ENCODE peak calls at places on chromosomes 3 and 15, in five cellular contexts. One of them, this sample, is unnamed.

GRCh38 chr3:49255112-49255511 is 21.9 kb downstream of the C3orf62 start:
- DNase-seq in nephron progenitor cell: no peak
- DNase-seq in Ammon's horn: no peak
- DNase-seq in activated gamma-delta T cell treated with Interleukin-2 at 50 U/mL for 16 hours: no peak
- DNase-seq in putamen: no peak
- DNase-seq in this sample: no peak

GRCh38 chr3:42680806-42681205 is 4.5 kb upstream of the KLHL40 start:
- DNase-seq in putamen: no peak
- DNase-seq in nephron progenitor cell: no peak
- DNase-seq in activated gamma-delta T cell treated with Interleukin-2 at 50 U/mL for 16 hours: no peak
- DNase-seq in Ammon's horn: no peak
- DNase-seq in this sample: no peak

GRCh38 chr15:89743594-89743993 is 7.5 kb downstream of the MESP1 start:
- DNase-seq in nephron progenitor cell: no peak
- DNase-seq in putamen: no peak
- DNase-seq in activated gamma-delta T cell treated with Interleukin-2 at 50 U/mL for 16 hours: no peak
- DNase-seq in Ammon's horn: no peak
- DNase-seq in this sample: no peak

GRCh38 chr3:150490212-150490611 is 56.1 kb downstream of the SERP1 start:
- DNase-seq in putamen: no peak
- DNase-seq in activated gamma-delta T cell treated with Interleukin-2 at 50 U/mL for 16 hours: no peak
- DNase-seq in Ammon's horn: no peak
- DNase-seq in nephron progenitor cell: no peak
- DNase-seq in this sample: no peak

GRCh38 chr3:150408232-150409124 is at the start of gene TSC22D2:
- DNase-seq in putamen: peak; percentile 95
- DNase-seq in nephron progenitor cell: peak; percentile 99
- DNase-seq in Ammon's horn: peak; percentile 98
- DNase-seq in activated gamma-delta T cell treated with Interleukin-2 at 50 U/mL for 16 hours: peak; percentile 89
- DNase-seq in this sample: peak; percentile 94

GRCh38 chr15:37035349-37035748 is 65.0 kb downstream of the MEIS2 start:
- DNase-seq in putamen: no peak
- DNase-seq in Ammon's horn: no peak
- DNase-seq in activated gamma-delta T cell treated with Interleukin-2 at 50 U/mL for 16 hours: no peak
- DNase-seq in nephron progenitor cell: no peak
- DNase-seq in this sample: no peak

GRCh38 chr15:40100133-40100946 is 8.3 kb downstream of the BMF start:
- DNase-seq in putamen: no peak
- DNase-seq in activated gamma-delta T cell treated with Interleukin-2 at 50 U/mL for 16 hours: no peak
- DNase-seq in Ammon's horn: no peak
- DNase-seq in nephron progenitor cell: no peak
- DNase-seq in this sample: no peak

GRCh38 chr15:90422043-90422442 is 34.0 kb downstream of the IQGAP1 start:
- DNase-seq in nephron progenitor cell: no peak
- DNase-seq in activated gamma-delta T cell treated with Interleukin-2 at 50 U/mL for 16 hours: no peak
- DNase-seq in putamen: no peak
- DNase-seq in Ammon's horn: no peak
- DNase-seq in this sample: no peak

GRCh38 chr3:44058022-44058867 is 183.4 kb upstream of the TOPAZ1 start:
- DNase-seq in putamen: peak; percentile 83
- DNase-seq in activated gamma-delta T cell treated with Interleukin-2 at 50 U/mL for 16 hours: peak; percentile 31
- DNase-seq in nephron progenitor cell: no peak
- DNase-seq in Ammon's horn: peak; percentile 43
- DNase-seq in this sample: no peak

GRCh38 chr3:15405448-15406050 is 21.8 kb downstream of the METTL6 start:
- DNase-seq in Ammon's horn: peak; percentile 66
- DNase-seq in putamen: no peak
- DNase-seq in nephron progenitor cell: no peak
- DNase-seq in activated gamma-delta T cell treated with Interleukin-2 at 50 U/mL for 16 hours: no peak
- DNase-seq in this sample: peak; percentile 59

GRCh38 chr3:69838217-69838616 is 99.0 kb downstream of the MITF start:
- DNase-seq in putamen: no peak
- DNase-seq in activated gamma-delta T cell treated with Interleukin-2 at 50 U/mL for 16 hours: no peak
- DNase-seq in nephron progenitor cell: no peak
- DNase-seq in Ammon's horn: no peak
- DNase-seq in this sample: no peak

GRCh38 chr3:110849060-110849459 is 222.6 kb upstream of the NECTIN3 start:
- DNase-seq in nephron progenitor cell: no peak
- DNase-seq in putamen: no peak
- DNase-seq in activated gamma-delta T cell treated with Interleukin-2 at 50 U/mL for 16 hours: no peak
- DNase-seq in Ammon's horn: no peak
- DNase-seq in this sample: no peak

GRCh38 chr3:105634719-105635118 is 234.1 kb downstream of the CBLB start:
- DNase-seq in nephron progenitor cell: no peak
- DNase-seq in Ammon's horn: no peak
- DNase-seq in activated gamma-delta T cell treated with Interleukin-2 at 50 U/mL for 16 hours: no peak
- DNase-seq in putamen: no peak
- DNase-seq in this sample: no peak